ENCODE peak calls at places on chromosomes 2 and 18, in seven cellular contexts. One of them, this sample, is unnamed.

GRCh38 chr2:38866773-38867443 is 8.8 kb downstream of the DHX57 start:
- DNase-seq in stomach: no peak
- DNase-seq in hepatocyte: no peak
- DNase-seq in anterior cingulate cortex: no peak
- DNase-seq in stimulated activated CD4-positive, alpha-beta T cell treated with anti-CD3 and anti-CD28 coated beads, Interleukin-4, amount 100 ng/mL, for 48 hours: no peak
- DNase-seq in neural crest cell: no peak
- DNase-seq in epithelial cell of proximal tubule: no peak
- DNase-seq in this sample: no peak

GRCh38 chr2:73034661-73035374 is 36.7 kb downstream of the SFXN5 start:
- DNase-seq in stomach: no peak
- DNase-seq in epithelial cell of proximal tubule: no peak
- DNase-seq in hepatocyte: no peak
- DNase-seq in anterior cingulate cortex: no peak
- DNase-seq in stimulated activated CD4-positive, alpha-beta T cell treated with anti-CD3 and anti-CD28 coated beads, Interleukin-4, amount 100 ng/mL, for 48 hours: no peak
- DNase-seq in neural crest cell: no peak
- DNase-seq in this sample: no peak

GRCh38 chr2:65778126-65778525 is 345.7 kb upstream of the SPRED2 start:
- DNase-seq in hepatocyte: no peak
- DNase-seq in anterior cingulate cortex: no peak
- DNase-seq in stimulated activated CD4-positive, alpha-beta T cell treated with anti-CD3 and anti-CD28 coated beads, Interleukin-4, amount 100 ng/mL, for 48 hours: no peak
- DNase-seq in stomach: no peak
- DNase-seq in neural crest cell: no peak
- DNase-seq in epithelial cell of proximal tubule: no peak
- DNase-seq in this sample: no peak

GRCh38 chr2:239305222-239305575 is 95.6 kb downstream of the HDAC4 start:
- DNase-seq in epithelial cell of proximal tubule: no peak
- DNase-seq in stimulated activated CD4-positive, alpha-beta T cell treated with anti-CD3 and anti-CD28 coated beads, Interleukin-4, amount 100 ng/mL, for 48 hours: no peak
- DNase-seq in stomach: no peak
- DNase-seq in hepatocyte: no peak
- DNase-seq in neural crest cell: no peak
- DNase-seq in anterior cingulate cortex: no peak
- DNase-seq in this sample: no peak

GRCh38 chr2:177516786-177517544 is 124.4 kb downstream of the AGPS start:
- DNase-seq in neural crest cell: no peak
- DNase-seq in stomach: no peak
- DNase-seq in anterior cingulate cortex: no peak
- DNase-seq in stimulated activated CD4-positive, alpha-beta T cell treated with anti-CD3 and anti-CD28 coated beads, Interleukin-4, amount 100 ng/mL, for 48 hours: no peak
- DNase-seq in hepatocyte: no peak
- DNase-seq in epithelial cell of proximal tubule: no peak
- DNase-seq in this sample: no peak

GRCh38 chr2:34899079-34899478 is 1300.0 kb upstream of the FAM98A start:
- DNase-seq in stimulated activated CD4-positive, alpha-beta T cell treated with anti-CD3 and anti-CD28 coated beads, Interleukin-4, amount 100 ng/mL, for 48 hours: no peak
- DNase-seq in stomach: no peak
- DNase-seq in hepatocyte: no peak
- DNase-seq in epithelial cell of proximal tubule: peak
- DNase-seq in neural crest cell: no peak
- DNase-seq in anterior cingulate cortex: no peak
- DNase-seq in this sample: no peak

GRCh38 chr18:63888473-63889190 is 1.1 kb downstream of the SERPINB2 start:
- DNase-seq in neural crest cell: no peak
- DNase-seq in hepatocyte: no peak
- DNase-seq in stomach: no peak
- DNase-seq in stimulated activated CD4-positive, alpha-beta T cell treated with anti-CD3 and anti-CD28 coated beads, Interleukin-4, amount 100 ng/mL, for 48 hours: no peak
- DNase-seq in epithelial cell of proximal tubule: no peak
- DNase-seq in anterior cingulate cortex: no peak
- DNase-seq in this sample: no peak

GRCh38 chr2:218644721-218645120 is 14.7 kb downstream of the ZNF142 start:
- DNase-seq in stomach: no peak
- DNase-seq in anterior cingulate cortex: no peak
- DNase-seq in stimulated activated CD4-positive, alpha-beta T cell treated with anti-CD3 and anti-CD28 coated beads, Interleukin-4, amount 100 ng/mL, for 48 hours: no peak
- DNase-seq in hepatocyte: no peak
- DNase-seq in epithelial cell of proximal tubule: no peak
- DNase-seq in neural crest cell: no peak
- DNase-seq in this sample: no peak

GRCh38 chr18:61666876-61667590 is 225.8 kb downstream of the RNF152 start:
- DNase-seq in hepatocyte: no peak
- DNase-seq in epithelial cell of proximal tubule: no peak
- DNase-seq in stomach: no peak
- DNase-seq in stimulated activated CD4-positive, alpha-beta T cell treated with anti-CD3 and anti-CD28 coated beads, Interleukin-4, amount 100 ng/mL, for 48 hours: no peak
- DNase-seq in neural crest cell: no peak
- DNase-seq in anterior cingulate cortex: no peak
- DNase-seq in this sample: no peak

GRCh38 chr2:218780851-218781690 is 876 bp upstream of the CYP27A1 start:
- DNase-seq in stimulated activated CD4-positive, alpha-beta T cell treated with anti-CD3 and anti-CD28 coated beads, Interleukin-4, amount 100 ng/mL, for 48 hours: no peak
- DNase-seq in hepatocyte: peak
- DNase-seq in epithelial cell of proximal tubule: no peak
- DNase-seq in neural crest cell: no peak
- DNase-seq in anterior cingulate cortex: no peak
- DNase-seq in stomach: no peak
- DNase-seq in this sample: peak

GRCh38 chr2:237733677-237734300 is 64.8 kb upstream of the RBM44 start:
- DNase-seq in stomach: peak
- DNase-seq in neural crest cell: no peak
- DNase-seq in anterior cingulate cortex: no peak
- DNase-seq in epithelial cell of proximal tubule: no peak
- DNase-seq in hepatocyte: no peak
- DNase-seq in stimulated activated CD4-positive, alpha-beta T cell treated with anti-CD3 and anti-CD28 coated beads, Interleukin-4, amount 100 ng/mL, for 48 hours: no peak
- DNase-seq in this sample: no peak

GRCh38 chr2:122007577-122007976 is 252.1 kb downstream of the TSN start:
- DNase-seq in epithelial cell of proximal tubule: no peak
- DNase-seq in stomach: no peak
- DNase-seq in neural crest cell: no peak
- DNase-seq in hepatocyte: no peak
- DNase-seq in anterior cingulate cortex: no peak
- DNase-seq in stimulated activated CD4-positive, alpha-beta T cell treated with anti-CD3 and anti-CD28 coated beads, Interleukin-4, amount 100 ng/mL, for 48 hours: no peak
- DNase-seq in this sample: no peak

GRCh38 chr18:36187826-36188721 is 777 bp downstream of the MOCOS start:
- DNase-seq in epithelial cell of proximal tubule: no peak
- DNase-seq in stimulated activated CD4-positive, alpha-beta T cell treated with anti-CD3 and anti-CD28 coated beads, Interleukin-4, amount 100 ng/mL, for 48 hours: no peak
- DNase-seq in anterior cingulate cortex: no peak
- DNase-seq in neural crest cell: no peak
- DNase-seq in stomach: peak
- DNase-seq in hepatocyte: peak
- DNase-seq in this sample: peak

GRCh38 chr2:226699321-226699720 is 100.3 kb downstream of the IRS1 start:
- DNase-seq in neural crest cell: no peak
- DNase-seq in hepatocyte: peak
- DNase-seq in stimulated activated CD4-positive, alpha-beta T cell treated with anti-CD3 and anti-CD28 coated beads, Interleukin-4, amount 100 ng/mL, for 48 hours: no peak
- DNase-seq in stomach: no peak
- DNase-seq in epithelial cell of proximal tubule: no peak
- DNase-seq in anterior cingulate cortex: no peak
- DNase-seq in this sample: no peak

GRCh38 chr2:100274076-100274475 is 48.2 kb downstream of the LONRF2 start:
- DNase-seq in stomach: no peak
- DNase-seq in epithelial cell of proximal tubule: no peak
- DNase-seq in stimulated activated CD4-positive, alpha-beta T cell treated with anti-CD3 and anti-CD28 coated beads, Interleukin-4, amount 100 ng/mL, for 48 hours: no peak
- DNase-seq in neural crest cell: no peak
- DNase-seq in hepatocyte: no peak
- DNase-seq in anterior cingulate cortex: no peak
- DNase-seq in this sample: no peak

GRCh38 chr2:162839419-162839818 is 852 bp upstream of the KCNH7 start:
- DNase-seq in anterior cingulate cortex: no peak
- DNase-seq in stomach: no peak
- DNase-seq in neural crest cell: no peak
- DNase-seq in stimulated activated CD4-positive, alpha-beta T cell treated with anti-CD3 and anti-CD28 coated beads, Interleukin-4, amount 100 ng/mL, for 48 hours: no peak
- DNase-seq in epithelial cell of proximal tubule: no peak
- DNase-seq in hepatocyte: no peak
- DNase-seq in this sample: no peak

GRCh38 chr2:140695163-140695562 is 1435.7 kb downstream of the LRP1B start:
- DNase-seq in hepatocyte: no peak
- DNase-seq in anterior cingulate cortex: no peak
- DNase-seq in stimulated activated CD4-positive, alpha-beta T cell treated with anti-CD3 and anti-CD28 coated beads, Interleukin-4, amount 100 ng/mL, for 48 hours: no peak
- DNase-seq in epithelial cell of proximal tubule: peak
- DNase-seq in neural crest cell: no peak
- DNase-seq in stomach: no peak
- DNase-seq in this sample: no peak

GRCh38 chr2:217510790-217511291 is 492.0 kb downstream of the TNS1 start:
- DNase-seq in neural crest cell: peak
- DNase-seq in hepatocyte: peak
- DNase-seq in stomach: peak
- DNase-seq in stimulated activated CD4-positive, alpha-beta T cell treated with anti-CD3 and anti-CD28 coated beads, Interleukin-4, amount 100 ng/mL, for 48 hours: peak
- DNase-seq in epithelial cell of proximal tubule: peak
- DNase-seq in anterior cingulate cortex: peak
- DNase-seq in this sample: peak

GRCh38 chr2:147110317-147110716 is 734.5 kb upstream of the ACVR2A start:
- DNase-seq in anterior cingulate cortex: no peak
- DNase-seq in stomach: no peak
- DNase-seq in hepatocyte: no peak
- DNase-seq in stimulated activated CD4-positive, alpha-beta T cell treated with anti-CD3 and anti-CD28 coated beads, Interleukin-4, amount 100 ng/mL, for 48 hours: no peak
- DNase-seq in neural crest cell: no peak
- DNase-seq in epithelial cell of proximal tubule: peak
- DNase-seq in this sample: no peak

GRCh38 chr2:74532222-74532621 is 2.5 kb downstream of the HTRA2 start:
- DNase-seq in stimulated activated CD4-positive, alpha-beta T cell treated with anti-CD3 and anti-CD28 coated beads, Interleukin-4, amount 100 ng/mL, for 48 hours: no peak
- DNase-seq in epithelial cell of proximal tubule: no peak
- DNase-seq in hepatocyte: no peak
- DNase-seq in stomach: no peak
- DNase-seq in anterior cingulate cortex: no peak
- DNase-seq in neural crest cell: no peak
- DNase-seq in this sample: peak

GRCh38 chr2:228700638-228701037 is 519.2 kb upstream of the SPHKAP start:
- DNase-seq in epithelial cell of proximal tubule: no peak
- DNase-seq in stomach: no peak
- DNase-seq in stimulated activated CD4-positive, alpha-beta T cell treated with anti-CD3 and anti-CD28 coated beads, Interleukin-4, amount 100 ng/mL, for 48 hours: no peak
- DNase-seq in hepatocyte: no peak
- DNase-seq in neural crest cell: no peak
- DNase-seq in anterior cingulate cortex: no peak
- DNase-seq in this sample: no peak

GRCh38 chr2:151878655-151879563 is 50.7 kb upstream of the ARL5A start:
- DNase-seq in stomach: no peak
- DNase-seq in epithelial cell of proximal tubule: peak
- DNase-seq in hepatocyte: peak
- DNase-seq in neural crest cell: no peak
- DNase-seq in anterior cingulate cortex: no peak
- DNase-seq in stimulated activated CD4-positive, alpha-beta T cell treated with anti-CD3 and anti-CD28 coated beads, Interleukin-4, amount 100 ng/mL, for 48 hours: no peak
- DNase-seq in this sample: no peak

GRCh38 chr2:158837645-158838044 is 42.5 kb downstream of the DAPL1 start:
- DNase-seq in stomach: no peak
- DNase-seq in anterior cingulate cortex: no peak
- DNase-seq in hepatocyte: no peak
- DNase-seq in neural crest cell: no peak
- DNase-seq in epithelial cell of proximal tubule: no peak
- DNase-seq in stimulated activated CD4-positive, alpha-beta T cell treated with anti-CD3 and anti-CD28 coated beads, Interleukin-4, amount 100 ng/mL, for 48 hours: no peak
- DNase-seq in this sample: no peak

This sample was measured in small intestine.